ENCODE peak calls at places on chromosomes 3 and 15, in seven cellular contexts. K is hippocampal formation, T is endothelial cell, G is EL, C is iPS DF 6.9, O is mesenchymal stem cell, Q is RWPE1. I is an unnamed sample.

GRCh38 chr3:35296533-35296932 is 342.8 kb upstream of the ARPP21 start:
- DNase-seq in K (no peak), T (no peak), G (no peak), C (no peak), O (peak; percentile 4), Q (no peak), I (no peak)

GRCh38 chr3:171982829-171983228 is 56.5 kb upstream of the FNDC3B start:
- DNase-seq in K (no peak), T (no peak), G (peak; percentile 54), C (no peak), O (peak; percentile 52), Q (no peak), I (no peak)

GRCh38 chr3:30719536-30719935 is 113.1 kb downstream of the TGFBR2 start:
- DNase-seq in K (no peak), T (no peak), G (no peak), C (no peak), O (no peak), Q (no peak), I (no peak)

GRCh38 chr15:61216519-61216918 is 12.6 kb downstream of the RORA start:
- DNase-seq in K (no peak), T (no peak), G (no peak), C (no peak), O (no peak), Q (peak; percentile 13), I (peak; percentile 56)

GRCh38 chr3:142952272-142953193 is 10.9 kb downstream of the PAQR9 start:
- DNase-seq in K (no peak), T (no peak), G (no peak), C (no peak), O (no peak), Q (no peak), I (no peak)

GRCh38 chr3:52014613-52015012 is 18.9 kb upstream of the RPL29 start:
- DNase-seq in K (peak; percentile 28), T (peak; percentile 33), G (peak; percentile 25), C (no peak), O (peak; percentile 9), Q (no peak), I (peak; percentile 69)

GRCh38 chr3:183085634-183086390 is 13.5 kb downstream of the MCCC1 start:
- DNase-seq in K (no peak), T (peak; percentile 35), G (peak; percentile 29), C (peak; percentile 67), O (no peak), Q (no peak), I (peak; percentile 75)

GRCh38 chr15:90681480-90681879 is 35.7 kb upstream of the BLM start:
- DNase-seq in K (no peak), T (no peak), G (peak; percentile 94), C (no peak), O (peak; percentile 75), Q (no peak), I (no peak)

GRCh38 chr15:70576683-70577082 is 186.7 kb downstream of the UACA start:
- DNase-seq in K (no peak), T (no peak), G (no peak), C (no peak), O (peak; percentile 55), Q (no peak), I (no peak)

GRCh38 chr3:93973160-93974126 is at the start of gene PROS1:
- DNase-seq in K (peak; percentile 63), T (peak; percentile 82), G (peak; percentile 79), C (peak; percentile 22), O (peak; percentile 94), Q (peak; percentile 42), I (peak; percentile 66)

GRCh38 chr15:51093865-51094605 is 671 bp downstream of the TNFAIP8L3 start:
- DNase-seq in K (no peak), T (peak; percentile 22), G (no peak), C (no peak), O (no peak), Q (peak; percentile 36), I (no peak)

GRCh38 chr15:31399544-31400171 is 73.0 kb downstream of the KLF13 start:
- DNase-seq in K (no peak), T (no peak), G (no peak), C (no peak), O (no peak), Q (no peak), I (no peak)

GRCh38 chr15:86588413-86588812 is 508.7 kb downstream of the AGBL1 start:
- DNase-seq in K (no peak), T (no peak), G (no peak), C (no peak), O (peak; percentile 14), Q (no peak), I (no peak)

GRCh38 chr3:171640520-171641412 is 169.5 kb downstream of the PLD1 start:
- DNase-seq in K (no peak), T (no peak), G (peak; percentile 75), C (no peak), O (peak; percentile 64), Q (no peak), I (peak; percentile 35)

GRCh38 chr3:21621396-21621695 is 129.7 kb downstream of the ZNF385D start:
- DNase-seq in K (no peak), T (no peak), G (peak; percentile 23), C (no peak), O (peak; percentile 33), Q (no peak), I (no peak)

GRCh38 chr3:45776611-45777010 is 19.7 kb downstream of the SLC6A20 start:
- DNase-seq in K (no peak), T (no peak), G (no peak), C (no peak), O (no peak), Q (no peak), I (peak; percentile 23)

GRCh38 chr15:82575335-82575734 is 35.1 kb upstream of the RPS17 start:
- DNase-seq in K (no peak), T (no peak), G (no peak), C (no peak), O (no peak), Q (no peak), I (no peak)

GRCh38 chr3:151766454-151766853 is 32.7 kb downstream of the AADACL2 start:
- DNase-seq in K (no peak), T (no peak), G (peak; percentile 39), C (no peak), O (no peak), Q (no peak), I (no peak)

GRCh38 chr3:59444293-59444671 is 394.5 kb upstream of the CFAP20DC start:
- DNase-seq in K (no peak), T (no peak), G (no peak), C (no peak), O (no peak), Q (no peak), I (no peak)

GRCh38 chr3:136992091-136992490 is 34.3 kb downstream of the IL20RB start:
- DNase-seq in K (no peak), T (no peak), G (no peak), C (no peak), O (no peak), Q (no peak), I (no peak)

GRCh38 chr3:464255-464654 is 267.7 kb downstream of the CHL1 start:
- DNase-seq in K (no peak), T (no peak), G (no peak), C (no peak), O (no peak), Q (no peak), I (no peak)

GRCh38 chr3:36840453-36840921 is 76.1 kb upstream of the DCLK3 start:
- DNase-seq in K (no peak), T (no peak), G (no peak), C (no peak), O (no peak), Q (no peak), I (no peak)

GRCh38 chr3:50057756-50058155 is 31.0 kb upstream of the RBM5 start:
- DNase-seq in K (no peak), T (no peak), G (no peak), C (no peak), O (no peak), Q (no peak), I (no peak)

GRCh38 chr3:102733811-102734574 is 299.2 kb downstream of the ZPLD1 start:
- DNase-seq in K (no peak), T (no peak), G (no peak), C (no peak), O (no peak), Q (no peak), I (no peak)

GRCh38 chr3:134366928-134367352 is 7.3 kb downstream of the AMOTL2 start:
- DNase-seq in K (peak; percentile 97), T (no peak), G (peak; percentile 48), C (no peak), O (no peak), Q (no peak), I (peak; percentile 28)

GRCh38 chr15:32656091-32656860 is 14.8 kb downstream of the SCG5 start:
- DNase-seq in K (no peak), T (no peak), G (no peak), C (no peak), O (no peak), Q (no peak), I (no peak)

GRCh38 chr15:46786886-46787285 is 930.4 kb upstream of the SEMA6D start:
- DNase-seq in K (no peak), T (no peak), G (no peak), C (no peak), O (peak; percentile 8), Q (no peak), I (no peak)

GRCh38 chr3:42652251-42652610 is 1.3 kb upstream of the ZBTB47 start:
- DNase-seq in K (no peak), T (no peak), G (no peak), C (no peak), O (no peak), Q (no peak), I (peak; percentile 25)

GRCh38 chr15:40307421-40308165 is at the start of gene PLCB2:
- DNase-seq in K (peak; percentile 35), T (peak; percentile 38), G (no peak), C (no peak), O (peak; percentile 58), Q (no peak), I (peak; percentile 76)

GRCh38 chr15:100902436-100903190 is 16.5 kb upstream of the LRRK1 start:
- DNase-seq in K (no peak), T (no peak), G (peak; percentile 81), C (no peak), O (no peak), Q (peak; percentile 86), I (peak; percentile 10)

GRCh38 chr3:28317438-28318022 is 31.0 kb upstream of the ZCWPW2 start:
- DNase-seq in K (no peak), T (peak; percentile 35), G (peak; percentile 54), C (peak; percentile 33), O (peak; percentile 46), Q (peak; percentile 12), I (no peak)

GRCh38 chr15:37520026-37520425 is 414.4 kb upstream of the TMCO5A start:
- DNase-seq in K (no peak), T (no peak), G (no peak), C (no peak), O (no peak), Q (no peak), I (no peak)

GRCh38 chr3:37853691-37854413 is 7.8 kb upstream of the CTDSPL start:
- DNase-seq in K (no peak), T (no peak), G (no peak), C (no peak), O (no peak), Q (peak; percentile 69), I (no peak)

GRCh38 chr3:44584646-44585501 is at the start of gene ZNF660:
- DNase-seq in K (peak; percentile 58), T (peak; percentile 81), G (peak; percentile 72), C (peak; percentile 74), O (peak; percentile 89), Q (no peak), I (peak; percentile 93)

GRCh38 chr3:140311428-140311827 is 366.4 kb upstream of the TRIM42 start:
- DNase-seq in K (no peak), T (no peak), G (no peak), C (no peak), O (no peak), Q (no peak), I (no peak)

GRCh38 chr15:77709135-77709886 is 76.6 kb upstream of the LINGO1 start:
- DNase-seq in K (no peak), T (no peak), G (no peak), C (no peak), O (no peak), Q (no peak), I (no peak)